ENCODE peak calls at places on chromosomes 6 and 20, in six cellular contexts. One of them, this sample, is unnamed.

GRCh38 chr20:38337561-38338140 is 8.6 kb upstream of the LBP start:
- DNase-seq in mucosa of descending colon: no peak
- DNase-seq in Caco-2: peak; percentile 73
- DNase-seq in GM23338: peak; percentile 96
- DNase-seq in lower leg skin: no peak
- DNase-seq in fibroblast of pulmonary artery: peak; percentile 20
- DNase-seq in this sample: no peak

GRCh38 chr20:43584448-43585138 is 6.1 kb upstream of the IFT52 start:
- DNase-seq in mucosa of descending colon: no peak
- DNase-seq in Caco-2: peak; percentile 76
- DNase-seq in GM23338: peak; percentile 22
- DNase-seq in lower leg skin: no peak
- DNase-seq in fibroblast of pulmonary artery: peak; percentile 67
- DNase-seq in this sample: peak; percentile 51

GRCh38 chr6:43771858-43772570 is 2.0 kb downstream of the VEGFA start:
- DNase-seq in mucosa of descending colon: peak; percentile 89
- DNase-seq in Caco-2: peak; percentile 84
- DNase-seq in GM23338: peak; percentile 76
- DNase-seq in lower leg skin: peak; percentile 92
- DNase-seq in fibroblast of pulmonary artery: peak; percentile 43
- DNase-seq in this sample: no peak

GRCh38 chr6:151675746-151676459 is 131.6 kb upstream of the ESR1 start:
- DNase-seq in mucosa of descending colon: peak; percentile 57
- DNase-seq in Caco-2: peak; percentile 69
- DNase-seq in GM23338: peak; percentile 85
- DNase-seq in lower leg skin: no peak
- DNase-seq in fibroblast of pulmonary artery: peak; percentile 51
- DNase-seq in this sample: no peak

GRCh38 chr6:146909886-146910285 is 294.3 kb upstream of the STXBP5 start:
- DNase-seq in mucosa of descending colon: no peak
- DNase-seq in Caco-2: no peak
- DNase-seq in GM23338: no peak
- DNase-seq in lower leg skin: no peak
- DNase-seq in fibroblast of pulmonary artery: no peak
- DNase-seq in this sample: no peak

GRCh38 chr20:24894967-24895366 is 54.1 kb upstream of the CST7 start:
- DNase-seq in mucosa of descending colon: no peak
- DNase-seq in Caco-2: no peak
- DNase-seq in GM23338: no peak
- DNase-seq in lower leg skin: no peak
- DNase-seq in fibroblast of pulmonary artery: no peak
- DNase-seq in this sample: no peak

GRCh38 chr6:128303870-128304269 is 216.5 kb downstream of the PTPRK start:
- DNase-seq in mucosa of descending colon: no peak
- DNase-seq in Caco-2: no peak
- DNase-seq in GM23338: no peak
- DNase-seq in lower leg skin: no peak
- DNase-seq in fibroblast of pulmonary artery: peak; percentile 14
- DNase-seq in this sample: no peak

GRCh38 chr6:51868591-51869355 is 218.6 kb downstream of the PKHD1 start:
- DNase-seq in mucosa of descending colon: no peak
- DNase-seq in Caco-2: no peak
- DNase-seq in GM23338: no peak
- DNase-seq in lower leg skin: no peak
- DNase-seq in fibroblast of pulmonary artery: no peak
- DNase-seq in this sample: no peak

GRCh38 chr20:24769878-24770627 is 179.0 kb upstream of the CST7 start:
- DNase-seq in mucosa of descending colon: no peak
- DNase-seq in Caco-2: no peak
- DNase-seq in GM23338: no peak
- DNase-seq in lower leg skin: peak; percentile 76
- DNase-seq in fibroblast of pulmonary artery: no peak
- DNase-seq in this sample: no peak

GRCh38 chr6:152246554-152247337 is 390.4 kb downstream of the SYNE1 start:
- DNase-seq in mucosa of descending colon: no peak
- DNase-seq in Caco-2: no peak
- DNase-seq in GM23338: no peak
- DNase-seq in lower leg skin: no peak
- DNase-seq in fibroblast of pulmonary artery: peak; percentile 63
- DNase-seq in this sample: no peak

GRCh38 chr6:167660944-167661343 is 165.8 kb upstream of the AFDN start:
- DNase-seq in mucosa of descending colon: no peak
- DNase-seq in Caco-2: no peak
- DNase-seq in GM23338: no peak
- DNase-seq in lower leg skin: no peak
- DNase-seq in fibroblast of pulmonary artery: no peak
- DNase-seq in this sample: no peak

GRCh38 chr6:168778201-168778600 is 337.2 kb downstream of the SMOC2 start:
- DNase-seq in mucosa of descending colon: no peak
- DNase-seq in Caco-2: no peak
- DNase-seq in GM23338: no peak
- DNase-seq in lower leg skin: no peak
- DNase-seq in fibroblast of pulmonary artery: no peak
- DNase-seq in this sample: no peak

GRCh38 chr20:32574296-32575226 is 10.6 kb downstream of the NOL4L start:
- DNase-seq in mucosa of descending colon: no peak
- DNase-seq in Caco-2: no peak
- DNase-seq in GM23338: peak; percentile 59
- DNase-seq in lower leg skin: no peak
- DNase-seq in fibroblast of pulmonary artery: peak; percentile 92
- DNase-seq in this sample: peak; percentile 31

GRCh38 chr20:50421356-50422340 is 88.5 kb upstream of the PTPN1 start:
- DNase-seq in mucosa of descending colon: no peak
- DNase-seq in Caco-2: no peak
- DNase-seq in GM23338: no peak
- DNase-seq in lower leg skin: no peak
- DNase-seq in fibroblast of pulmonary artery: no peak
- DNase-seq in this sample: no peak

GRCh38 chr6:44672838-44673237 is 285.3 kb downstream of the CDC5L start:
- DNase-seq in mucosa of descending colon: no peak
- DNase-seq in Caco-2: no peak
- DNase-seq in GM23338: no peak
- DNase-seq in lower leg skin: peak; percentile 66
- DNase-seq in fibroblast of pulmonary artery: no peak
- DNase-seq in this sample: no peak

GRCh38 chr6:98921038-98921437 is 26.7 kb downstream of the FBXL4 start:
- DNase-seq in mucosa of descending colon: no peak
- DNase-seq in Caco-2: no peak
- DNase-seq in GM23338: no peak
- DNase-seq in lower leg skin: no peak
- DNase-seq in fibroblast of pulmonary artery: no peak
- DNase-seq in this sample: no peak

GRCh38 chr6:159106627-159107241 is 61.9 kb upstream of the TAGAP start:
- DNase-seq in mucosa of descending colon: peak; percentile 80
- DNase-seq in Caco-2: peak; percentile 74
- DNase-seq in GM23338: peak; percentile 90
- DNase-seq in lower leg skin: peak; percentile 90
- DNase-seq in fibroblast of pulmonary artery: peak; percentile 52
- DNase-seq in this sample: no peak

GRCh38 chr20:31901615-31902014 is 31.2 kb downstream of the TTLL9 start:
- DNase-seq in mucosa of descending colon: no peak
- DNase-seq in Caco-2: no peak
- DNase-seq in GM23338: no peak
- DNase-seq in lower leg skin: peak; percentile 45
- DNase-seq in fibroblast of pulmonary artery: no peak
- DNase-seq in this sample: no peak

GRCh38 chr20:23061713-23062561 is 12.5 kb upstream of the THBD start:
- DNase-seq in mucosa of descending colon: no peak
- DNase-seq in Caco-2: peak; percentile 49
- DNase-seq in GM23338: peak; percentile 78
- DNase-seq in lower leg skin: no peak
- DNase-seq in fibroblast of pulmonary artery: peak; percentile 89
- DNase-seq in this sample: peak; percentile 7

GRCh38 chr6:41278699-41279405 is 7.6 kb downstream of the TREM1 start:
- DNase-seq in mucosa of descending colon: peak; percentile 46
- DNase-seq in Caco-2: peak; percentile 61
- DNase-seq in GM23338: peak; percentile 93
- DNase-seq in lower leg skin: no peak
- DNase-seq in fibroblast of pulmonary artery: peak; percentile 79
- DNase-seq in this sample: no peak

GRCh38 chr6:5746392-5747140 is 260.2 kb downstream of the NRN1 start:
- DNase-seq in mucosa of descending colon: peak; percentile 39
- DNase-seq in Caco-2: peak; percentile 12
- DNase-seq in GM23338: peak; percentile 74
- DNase-seq in lower leg skin: no peak
- DNase-seq in fibroblast of pulmonary artery: no peak
- DNase-seq in this sample: no peak

GRCh38 chr20:33280000-33280680 is 2.9 kb upstream of the BPIFB1 start:
- DNase-seq in mucosa of descending colon: no peak
- DNase-seq in Caco-2: no peak
- DNase-seq in GM23338: no peak
- DNase-seq in lower leg skin: no peak
- DNase-seq in fibroblast of pulmonary artery: no peak
- DNase-seq in this sample: no peak

GRCh38 chr20:63655249-63655648 is 2.0 kb upstream of the STMN3 start:
- DNase-seq in mucosa of descending colon: no peak
- DNase-seq in Caco-2: no peak
- DNase-seq in GM23338: no peak
- DNase-seq in lower leg skin: peak; percentile 83
- DNase-seq in fibroblast of pulmonary artery: no peak
- DNase-seq in this sample: no peak

GRCh38 chr6:146347090-146347489 is 196.5 kb upstream of the RAB32 start:
- DNase-seq in mucosa of descending colon: no peak
- DNase-seq in Caco-2: no peak
- DNase-seq in GM23338: no peak
- DNase-seq in lower leg skin: no peak
- DNase-seq in fibroblast of pulmonary artery: no peak
- DNase-seq in this sample: no peak

GRCh38 chr6:160088069-160088773 is 33.4 kb upstream of the SLC22A1 start:
- DNase-seq in mucosa of descending colon: peak; percentile 77
- DNase-seq in Caco-2: peak; percentile 47
- DNase-seq in GM23338: peak; percentile 71
- DNase-seq in lower leg skin: peak; percentile 89
- DNase-seq in fibroblast of pulmonary artery: peak; percentile 88
- DNase-seq in this sample: peak; percentile 73

GRCh38 chr6:6918216-6918983 is 189.4 kb upstream of the RREB1 start:
- DNase-seq in mucosa of descending colon: no peak
- DNase-seq in Caco-2: no peak
- DNase-seq in GM23338: no peak
- DNase-seq in lower leg skin: no peak
- DNase-seq in fibroblast of pulmonary artery: peak; percentile 82
- DNase-seq in this sample: no peak

GRCh38 chr6:3643921-3644320 is 107.6 kb downstream of the PXDC1 start:
- DNase-seq in mucosa of descending colon: no peak
- DNase-seq in Caco-2: no peak
- DNase-seq in GM23338: no peak
- DNase-seq in lower leg skin: peak; percentile 25
- DNase-seq in fibroblast of pulmonary artery: no peak
- DNase-seq in this sample: no peak

GRCh38 chr6:6277418-6277817 is 43.0 kb downstream of the F13A1 start:
- DNase-seq in mucosa of descending colon: no peak
- DNase-seq in Caco-2: peak; percentile 2
- DNase-seq in GM23338: no peak
- DNase-seq in lower leg skin: no peak
- DNase-seq in fibroblast of pulmonary artery: peak; percentile 1
- DNase-seq in this sample: no peak

GRCh38 chr6:1240766-1241165 is 71.1 kb upstream of the FOXQ1 start:
- DNase-seq in mucosa of descending colon: no peak
- DNase-seq in Caco-2: no peak
- DNase-seq in GM23338: no peak
- DNase-seq in lower leg skin: no peak
- DNase-seq in fibroblast of pulmonary artery: no peak
- DNase-seq in this sample: no peak

GRCh38 chr20:30500829-30501440 is 756.5 kb upstream of the DEFB115 start:
- DNase-seq in mucosa of descending colon: no peak
- DNase-seq in Caco-2: no peak
- DNase-seq in GM23338: no peak
- DNase-seq in lower leg skin: no peak
- DNase-seq in fibroblast of pulmonary artery: no peak
- DNase-seq in this sample: no peak

GRCh38 chr6:71855406-71855805 is 30.9 kb upstream of the RIMS1 start:
- DNase-seq in mucosa of descending colon: no peak
- DNase-seq in Caco-2: peak; percentile 7
- DNase-seq in GM23338: no peak
- DNase-seq in lower leg skin: no peak
- DNase-seq in fibroblast of pulmonary artery: no peak
- DNase-seq in this sample: no peak
- TF ChIP-seq CTCF in mucosa of descending colon: no peak
- TF ChIP-seq CTCF in Caco-2: peak; percentile 11
- TF ChIP-seq CTCF in GM23338: peak; percentile 15
- TF ChIP-seq CTCF in lower leg skin: no peak
- TF ChIP-seq CTCF in fibroblast of pulmonary artery: no peak
- TF ChIP-seq CTCF in this sample: peak; percentile 22

DNA sequence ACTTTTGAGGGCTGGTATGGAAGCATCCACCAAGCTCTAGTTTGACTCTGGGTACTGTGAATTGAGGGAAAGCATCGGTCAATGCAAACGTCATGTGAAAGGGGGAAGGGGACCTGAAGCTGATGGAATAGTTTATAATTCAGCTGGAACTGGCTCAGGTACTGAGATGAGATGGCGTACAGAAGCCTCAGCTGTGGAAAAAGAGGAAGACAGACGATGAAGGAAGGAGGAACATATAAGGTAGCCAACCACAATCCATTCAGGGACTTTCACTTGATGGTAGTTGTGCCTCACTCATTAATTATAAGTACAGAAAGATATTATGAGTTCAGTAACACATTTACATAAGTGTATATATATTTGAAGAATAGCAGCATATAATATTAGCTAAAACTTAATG is 2.7 kb downstream of the CALHM5 start:
- DNase-seq in mucosa of descending colon: no peak
- DNase-seq in Caco-2: no peak
- DNase-seq in GM23338: no peak
- DNase-seq in lower leg skin: no peak
- DNase-seq in fibroblast of pulmonary artery: no peak
- DNase-seq in this sample: no peak
- H3K4me3 ChIP-seq in mucosa of descending colon: no peak overlapping the region
- H3K4me3 ChIP-seq in Caco-2: no peak overlapping the region
- H3K4me3 ChIP-seq in GM23338: no peak overlapping the region
- H3K4me3 ChIP-seq in lower leg skin: no peak overlapping the region
- H3K4me3 ChIP-seq in fibroblast of pulmonary artery: no peak overlapping the region
- H3K4me3 ChIP-seq in this sample: no peak overlapping the region

GRCh38 chr6:24991748-24992467 is 56.1 kb upstream of the RIPOR2 start:
- DNase-seq in mucosa of descending colon: peak; percentile 38
- DNase-seq in Caco-2: peak; percentile 64
- DNase-seq in GM23338: peak; percentile 84
- DNase-seq in lower leg skin: no peak
- DNase-seq in fibroblast of pulmonary artery: peak; percentile 70
- DNase-seq in this sample: no peak
- TF ChIP-seq CTCF in mucosa of descending colon: peak; percentile 32
- TF ChIP-seq CTCF in Caco-2: peak; percentile 63
- TF ChIP-seq CTCF in GM23338: peak; percentile 98
- TF ChIP-seq CTCF in lower leg skin: no peak
- TF ChIP-seq CTCF in fibroblast of pulmonary artery: peak; percentile 73
- TF ChIP-seq CTCF in this sample: peak; percentile 76

DNA sequence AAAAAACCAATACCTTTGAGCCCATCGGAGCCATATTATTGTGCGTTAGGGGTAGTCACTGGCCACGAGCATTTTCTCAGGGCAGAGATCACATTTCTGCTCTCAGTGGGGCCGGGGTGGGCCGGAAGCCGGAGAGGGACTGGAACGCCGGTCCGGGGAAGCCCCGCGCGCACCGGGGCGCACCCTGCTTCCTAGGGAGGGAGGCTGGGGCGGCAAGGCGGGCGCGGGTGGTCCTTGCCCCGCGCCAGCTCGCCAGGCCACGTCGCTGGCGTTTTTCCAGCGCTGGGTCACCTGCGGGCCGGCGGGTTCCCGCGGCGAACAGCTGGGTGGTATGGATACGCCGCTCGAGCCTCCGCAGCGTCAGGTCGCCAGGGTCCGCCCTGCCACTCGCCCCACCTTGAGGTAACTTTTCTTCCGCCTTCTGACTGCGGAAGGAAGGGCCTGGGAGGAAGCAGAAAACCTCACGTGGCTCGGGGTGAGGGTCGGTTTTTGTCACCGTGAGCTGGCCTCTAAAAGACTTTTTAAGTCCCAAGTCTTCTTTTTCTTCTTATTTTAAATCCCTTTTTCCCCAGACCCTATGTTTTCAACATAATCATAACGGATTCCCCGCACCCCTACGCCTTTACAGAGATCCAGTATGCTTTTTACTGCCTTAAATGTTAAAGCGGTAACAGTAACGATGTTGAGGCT is 2.7 kb upstream of the EEF1A1 start:
- DNase-seq in mucosa of descending colon: peak; percentile 88
- DNase-seq in Caco-2: peak; percentile 86
- DNase-seq in GM23338: peak; percentile 76
- DNase-seq in lower leg skin: peak; percentile 93
- DNase-seq in fibroblast of pulmonary artery: peak; percentile 17
- DNase-seq in this sample: no peak
- H3K4me3 ChIP-seq in mucosa of descending colon: peak overlapping the region; percentile 40
- H3K4me3 ChIP-seq in Caco-2: peak overlapping the region; percentile 76
- H3K4me3 ChIP-seq in GM23338: peak overlapping the region; percentile 45
- H3K4me3 ChIP-seq in lower leg skin: peak overlapping the region; percentile 65
- H3K4me3 ChIP-seq in fibroblast of pulmonary artery: peak overlapping the region; percentile 54
- H3K4me3 ChIP-seq in this sample: peak overlapping the region; percentile 53

This sample was measured in BJ.